ENCODE peak calls at places on chromosomes 2 and 18, in six cellular contexts. L, R, J, W, E and A are unnamed samples.

GRCh38 chr2:226478121-226478809 is 321.4 kb downstream of the IRS1 start:
- DNase-seq in L (peak; percentile 96), R (peak; percentile 33), J (peak; percentile 58), W (no peak), E (peak; percentile 90), A (peak; percentile 89)

GRCh38 chr2:194020155-194020554 is 1636.9 kb upstream of the SLC39A10 start:
- DNase-seq in L (no peak), R (no peak), J (no peak), W (no peak), E (no peak), A (no peak)

GRCh38 chr2:48207201-48207641 is 300.9 kb upstream of the FBXO11 start:
- DNase-seq in L (no peak), R (no peak), J (no peak), W (no peak), E (no peak), A (no peak)

GRCh38 chr18:9619990-9620389 is 5.6 kb upstream of the PPP4R1 start:
- DNase-seq in L (peak; percentile 36), R (no peak), J (peak; percentile 49), W (no peak), E (peak; percentile 66), A (no peak)

GRCh38 chr2:39379643-39380524 is 57.2 kb downstream of the MAP4K3 start:
- DNase-seq in L (peak; percentile 68), R (no peak), J (peak; percentile 39), W (no peak), E (peak; percentile 80), A (no peak)

GRCh38 chr2:185668710-185669109 is 69.9 kb upstream of the FSIP2 start:
- DNase-seq in L (no peak), R (no peak), J (no peak), W (no peak), E (peak; percentile 27), A (peak; percentile 68)

GRCh38 chr18:57947117-57947516 is 96.9 kb upstream of the NEDD4L start:
- DNase-seq in L (no peak), R (no peak), J (no peak), W (no peak), E (no peak), A (no peak)

GRCh38 chr18:42028232-42028832 is 73.3 kb downstream of the PIK3C3 start:
- DNase-seq in L (peak; percentile 38), R (no peak), J (no peak), W (no peak), E (peak; percentile 42), A (peak; percentile 18)

GRCh38 chr18:9025104-9025838 is 77.2 kb upstream of the NDUFV2 start:
- DNase-seq in L (peak; percentile 81), R (no peak), J (no peak), W (no peak), E (no peak), A (no peak)

GRCh38 chr2:192029089-192029488 is 165.6 kb downstream of the TMEFF2 start:
- DNase-seq in L (peak; percentile 58), R (no peak), J (no peak), W (peak; percentile 43), E (peak; percentile 16), A (peak; percentile 89)

GRCh38 chr2:201257381-201257940 is 2.9 kb upstream of the CASP8 start:
- DNase-seq in L (peak; percentile 5), R (no peak), J (peak; percentile 45), W (no peak), E (no peak), A (peak; percentile 53)

GRCh38 chr18:77061946-77062517 is 70.6 kb downstream of the MBP start:
- DNase-seq in L (no peak), R (no peak), J (no peak), W (no peak), E (no peak), A (peak; percentile 68)

GRCh38 chr18:26546875-26547301 is 1.5 kb downstream of the KCTD1 start:
- DNase-seq in L (no peak), R (no peak), J (no peak), W (no peak), E (no peak), A (peak; percentile 59)

GRCh38 chr2:43707255-43707654 is 31.0 kb upstream of the C1GALT1C1L start:
- DNase-seq in L (peak; percentile 87), R (no peak), J (peak; percentile 6), W (no peak), E (peak; percentile 83), A (no peak)

GRCh38 chr18:67145586-67146292 is 370.8 kb downstream of the DSEL start:
- DNase-seq in L (no peak), R (no peak), J (no peak), W (no peak), E (no peak), A (no peak)

GRCh38 chr2:187884003-187884402 is 329.8 kb upstream of the TFPI start:
- DNase-seq in L (no peak), R (no peak), J (no peak), W (no peak), E (no peak), A (no peak)

GRCh38 chr2:26941486-26941885 is 29.0 kb upstream of the MAPRE3 start:
- DNase-seq in L (no peak), R (no peak), J (peak; percentile 27), W (no peak), E (no peak), A (no peak)

GRCh38 chr2:23220687-23221086 is 164.3 kb upstream of the KLHL29 start:
- DNase-seq in L (no peak), R (peak; percentile 17), J (no peak), W (no peak), E (no peak), A (no peak)

GRCh38 chr2:69509011-69509749 is 71.9 kb upstream of the NFU1 start:
- DNase-seq in L (peak; percentile 32), R (no peak), J (no peak), W (no peak), E (no peak), A (no peak)

GRCh38 chr2:180657054-180657453 is 323.4 kb upstream of the UBE2E3 start:
- DNase-seq in L (peak; percentile 78), R (no peak), J (peak; percentile 83), W (no peak), E (peak; percentile 55), A (peak; percentile 73)

GRCh38 chr2:38465789-38466127 is 88.7 kb upstream of the ATL2 start:
- DNase-seq in L (peak; percentile 21), R (no peak), J (no peak), W (peak; percentile 33), E (peak; percentile 37), A (peak; percentile 82)

GRCh38 chr2:42225573-42225972 is 56.4 kb downstream of the EML4 start:
- DNase-seq in L (no peak), R (no peak), J (no peak), W (no peak), E (no peak), A (no peak)

GRCh38 chr2:56741601-56742102 is 557.9 kb downstream of the CCDC85A start:
- DNase-seq in L (peak; percentile 71), R (no peak), J (peak; percentile 80), W (no peak), E (peak; percentile 95), A (peak; percentile 63)

GRCh38 chr18:5982332-5982731 is 87.0 kb upstream of the TMEM200C start:
- DNase-seq in L (no peak), R (no peak), J (no peak), W (no peak), E (no peak), A (no peak)

GRCh38 chr2:3305952-3306351 is 71.7 kb downstream of the EIPR1 start:
- DNase-seq in L (no peak), R (no peak), J (no peak), W (no peak), E (no peak), A (no peak)

GRCh38 chr18:75211002-75211621 is 515 bp downstream of the TSHZ1 start:
- DNase-seq in L (peak; percentile 18), R (peak; percentile 26), J (no peak), W (no peak), E (no peak), A (peak; percentile 33)

GRCh38 chr18:21167641-21168372 is 56.2 kb upstream of the ROCK1 start:
- DNase-seq in L (no peak), R (peak; percentile 24), J (peak; percentile 23), W (no peak), E (no peak), A (peak; percentile 86)
- H3K4ac ChIP-seq in L (no peak overlapping the region), R (no peak overlapping the region), J (no peak overlapping the region), W (no peak overlapping the region), E (no peak overlapping the region), A (no peak overlapping the region)

GRCh38 chr2:151009437-151010175 is 252.1 kb downstream of the RBM43 start:
- DNase-seq in L (no peak), R (no peak), J (no peak), W (no peak), E (no peak), A (no peak)
- H4K8ac ChIP-seq in L (no peak overlapping the region), R (no peak overlapping the region), J (no peak overlapping the region), W (no peak overlapping the region), E (no peak overlapping the region), A (no peak overlapping the region)

DNA sequence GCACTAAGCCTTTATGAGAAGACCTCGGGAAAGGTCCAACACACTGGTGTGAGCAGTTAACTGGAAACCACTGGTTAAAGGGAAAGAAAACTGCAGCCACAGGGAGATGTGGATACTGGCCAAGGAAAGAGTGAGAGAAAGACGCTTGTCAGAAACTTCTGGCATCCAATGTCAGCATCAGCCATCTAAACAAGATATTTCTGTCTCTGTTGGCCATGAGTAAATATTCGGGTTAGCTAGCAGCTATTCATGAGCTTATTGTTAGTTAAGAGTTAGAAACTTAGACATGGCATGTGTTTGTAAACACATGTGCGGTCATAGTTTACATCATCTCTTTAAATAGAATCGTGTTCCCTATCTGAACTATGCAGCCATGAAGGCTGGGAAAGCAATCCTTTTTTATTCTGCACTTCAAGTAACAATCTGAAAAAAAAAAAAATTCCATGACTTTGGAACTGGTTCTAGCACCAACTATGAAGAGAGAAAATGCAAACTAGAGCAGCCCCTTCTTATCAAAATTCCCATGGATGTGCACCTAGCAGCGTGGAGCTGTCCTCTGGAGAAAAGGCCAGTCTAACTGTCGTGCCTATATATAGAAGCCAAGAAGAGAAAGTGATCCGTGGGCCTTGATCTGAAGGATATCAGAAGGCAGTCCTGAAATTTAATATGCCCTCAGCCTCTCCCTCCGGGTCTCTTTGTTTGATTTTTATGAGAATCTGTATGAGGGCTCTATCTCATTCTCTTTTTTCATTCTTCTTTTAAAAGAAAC is 84.0 kb upstream of the RFX8 start:
- DNase-seq in L (peak; percentile 91), R (no peak), J (no peak), W (no peak), E (peak; percentile 97), A (no peak)
- H3K4me3 ChIP-seq in L (no peak overlapping the region), R (no peak overlapping the region), J (no peak overlapping the region), W (no peak overlapping the region), E (no peak overlapping the region), A (no peak overlapping the region)

DNA sequence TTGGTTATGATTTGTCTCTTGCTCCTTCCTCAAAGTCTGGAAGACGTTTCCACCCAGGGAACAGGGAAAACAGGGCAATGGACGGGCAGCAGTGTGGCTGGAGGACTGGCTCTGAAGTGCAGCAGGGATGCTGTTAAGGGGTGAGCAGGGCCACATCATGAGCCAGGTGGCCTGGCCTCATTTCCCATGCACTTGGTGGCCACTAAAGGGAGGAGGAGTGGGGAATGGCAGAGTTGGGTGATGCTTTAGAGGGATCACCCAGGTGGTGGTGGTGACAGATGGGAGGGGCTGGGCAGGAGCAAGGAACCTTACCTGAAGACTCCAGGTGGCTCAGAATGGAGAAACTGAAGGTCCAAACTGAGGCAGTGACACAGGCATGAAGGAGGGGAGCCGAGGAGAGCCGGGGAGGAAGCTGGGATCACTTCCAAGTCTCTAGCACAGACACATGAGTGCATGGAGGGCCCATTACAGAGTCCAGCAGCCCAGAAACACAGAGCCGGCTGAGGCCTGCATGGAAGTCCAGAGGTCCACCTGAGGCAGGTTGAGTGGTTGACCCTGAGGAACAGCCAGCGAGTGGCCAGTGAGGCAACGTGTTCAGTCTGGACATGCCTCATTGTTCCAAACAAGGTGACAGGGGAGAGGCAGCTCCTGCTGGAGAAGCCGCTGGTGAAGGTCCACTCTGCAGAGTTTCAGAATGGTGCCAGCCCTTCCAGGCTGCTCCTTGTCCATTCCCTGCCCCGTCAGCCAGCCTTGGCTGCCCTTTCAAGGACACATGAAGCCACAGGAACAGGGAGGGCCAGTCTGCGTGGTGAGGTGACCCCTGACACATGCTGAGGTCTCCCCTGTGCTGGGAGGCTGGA is 91.7 kb downstream of the LPIN1 start:
- DNase-seq in L (no peak), R (no peak), J (no peak), W (no peak), E (no peak), A (no peak)
- H3K4ac ChIP-seq in L (no peak overlapping the region), R (no peak overlapping the region), J (no peak overlapping the region), W (no peak overlapping the region), E (no peak overlapping the region), A (no peak overlapping the region)